ENCODE peak calls at places on chromosomes 6 and 20, in five cellular contexts. One of them, this sample, is unnamed.

GRCh38 chr6:49550413-49551125 is at the start of gene C6orf141:
- DNase-seq in neuronal stem cell: peak; percentile 76
- DNase-seq in H9: peak; percentile 90
- DNase-seq in H1: peak; percentile 81
- DNase-seq in mesenchymal stem cell: peak; percentile 34
- DNase-seq in this sample: peak; percentile 75

GRCh38 chr6:30656513-30656912 is 9.6 kb downstream of the C6orf136 start:
- DNase-seq in neuronal stem cell: no peak
- DNase-seq in H9: no peak
- DNase-seq in H1: no peak
- DNase-seq in mesenchymal stem cell: no peak
- DNase-seq in this sample: no peak

GRCh38 chr20:43941476-43942212 is 27.0 kb downstream of the TOX2 start:
- DNase-seq in neuronal stem cell: no peak
- DNase-seq in H9: no peak
- DNase-seq in H1: no peak
- DNase-seq in mesenchymal stem cell: no peak
- DNase-seq in this sample: no peak

GRCh38 chr6:140445474-140446004 is 1071.1 kb upstream of the CITED2 start:
- DNase-seq in neuronal stem cell: no peak
- DNase-seq in H9: no peak
- DNase-seq in H1: no peak
- DNase-seq in mesenchymal stem cell: no peak
- DNase-seq in this sample: peak; percentile 16

GRCh38 chr6:21003780-21004541 is 469.7 kb downstream of the CDKAL1 start:
- DNase-seq in neuronal stem cell: no peak
- DNase-seq in H9: no peak
- DNase-seq in H1: no peak
- DNase-seq in mesenchymal stem cell: no peak
- DNase-seq in this sample: peak; percentile 14

GRCh38 chr6:158666637-158667359 is 16.9 kb downstream of the SYTL3 start:
- DNase-seq in neuronal stem cell: no peak
- DNase-seq in H9: no peak
- DNase-seq in H1: no peak
- DNase-seq in mesenchymal stem cell: peak; percentile 88
- DNase-seq in this sample: peak; percentile 89

GRCh38 chr6:125913864-125914351 is 42.7 kb upstream of the HINT3 start:
- DNase-seq in neuronal stem cell: no peak
- DNase-seq in H9: no peak
- DNase-seq in H1: no peak
- DNase-seq in mesenchymal stem cell: peak; percentile 98
- DNase-seq in this sample: no peak

GRCh38 chr6:106128981-106129761 is 43.0 kb downstream of the PRDM1 start:
- DNase-seq in neuronal stem cell: no peak
- DNase-seq in H9: no peak
- DNase-seq in H1: no peak
- DNase-seq in mesenchymal stem cell: peak; percentile 80
- DNase-seq in this sample: peak; percentile 80

GRCh38 chr6:169008641-169009040 is 245.0 kb downstream of the THBS2 start:
- DNase-seq in neuronal stem cell: no peak
- DNase-seq in H9: no peak
- DNase-seq in H1: no peak
- DNase-seq in mesenchymal stem cell: no peak
- DNase-seq in this sample: no peak
- H2BK5ac ChIP-seq in neuronal stem cell: no peak overlapping the region
- H2BK5ac ChIP-seq in H9: no peak overlapping the region
- H2BK5ac ChIP-seq in H1: no peak overlapping the region
- H2BK5ac ChIP-seq in mesenchymal stem cell: no peak overlapping the region
- H2BK5ac ChIP-seq in this sample: no peak overlapping the region

GRCh38 chr6:42304313-42304712 is 86.7 kb upstream of the MRPS10 start:
- DNase-seq in neuronal stem cell: no peak
- DNase-seq in H9: no peak
- DNase-seq in H1: no peak
- DNase-seq in mesenchymal stem cell: peak; percentile 66
- DNase-seq in this sample: no peak
- H3K4ac ChIP-seq in neuronal stem cell: no peak overlapping the region
- H3K4ac ChIP-seq in H9: no peak overlapping the region
- H3K4ac ChIP-seq in H1: no peak overlapping the region
- H3K4ac ChIP-seq in mesenchymal stem cell: no peak overlapping the region
- H3K4ac ChIP-seq in this sample: no peak overlapping the region

GRCh38 chr6:134289204-134289575 is 28.7 kb downstream of the SGK1 start:
- DNase-seq in neuronal stem cell: no peak
- DNase-seq in H9: no peak
- DNase-seq in H1: no peak
- DNase-seq in mesenchymal stem cell: no peak
- DNase-seq in this sample: no peak
- H2BK12ac ChIP-seq in neuronal stem cell: no peak overlapping the region
- H2BK12ac ChIP-seq in H9: no peak overlapping the region
- H2BK12ac ChIP-seq in H1: no peak overlapping the region
- H2BK12ac ChIP-seq in mesenchymal stem cell: no peak overlapping the region
- H2BK12ac ChIP-seq in this sample: no peak overlapping the region

GRCh38 chr6:128127650-128128049 is 226.8 kb upstream of the THEMIS start:
- DNase-seq in neuronal stem cell: no peak
- DNase-seq in H9: no peak
- DNase-seq in H1: no peak
- DNase-seq in mesenchymal stem cell: no peak
- DNase-seq in this sample: no peak
- H2BK5ac ChIP-seq in neuronal stem cell: no peak overlapping the region
- H2BK5ac ChIP-seq in H9: no peak overlapping the region
- H2BK5ac ChIP-seq in H1: no peak overlapping the region
- H2BK5ac ChIP-seq in mesenchymal stem cell: no peak overlapping the region
- H2BK5ac ChIP-seq in this sample: no peak overlapping the region

GRCh38 chr6:36670271-36670670 is 8.2 kb upstream of the CDKN1A start:
- DNase-seq in neuronal stem cell: no peak
- DNase-seq in H9: no peak
- DNase-seq in H1: no peak
- DNase-seq in mesenchymal stem cell: no peak
- DNase-seq in this sample: no peak

GRCh38 chr6:36674942-36675341 is 3.6 kb upstream of the CDKN1A start:
- DNase-seq in neuronal stem cell: no peak
- DNase-seq in H9: no peak
- DNase-seq in H1: no peak
- DNase-seq in mesenchymal stem cell: peak; percentile 14
- DNase-seq in this sample: no peak

GRCh38 chr6:36673882-36674281 is 4.6 kb upstream of the CDKN1A start:
- DNase-seq in neuronal stem cell: no peak
- DNase-seq in H9: no peak
- DNase-seq in H1: no peak
- DNase-seq in mesenchymal stem cell: no peak
- DNase-seq in this sample: no peak

GRCh38 chr6:36668601-36669390 is 9.7 kb upstream of the CDKN1A start:
- DNase-seq in neuronal stem cell: no peak
- DNase-seq in H9: no peak
- DNase-seq in H1: no peak
- DNase-seq in mesenchymal stem cell: no peak
- DNase-seq in this sample: no peak

GRCh38 chr6:36671687-36672375 is 6.7 kb upstream of the CDKN1A start:
- DNase-seq in neuronal stem cell: no peak
- DNase-seq in H9: no peak
- DNase-seq in H1: no peak
- DNase-seq in mesenchymal stem cell: no peak
- DNase-seq in this sample: no peak
- H3K4ac ChIP-seq in neuronal stem cell: no peak overlapping the region
- H3K4ac ChIP-seq in H9: no peak overlapping the region
- H3K4ac ChIP-seq in H1: no peak overlapping the region
- H3K4ac ChIP-seq in mesenchymal stem cell: no peak overlapping the region
- H3K4ac ChIP-seq in this sample: no peak overlapping the region

GRCh38 chr6:16624631-16625299 is 136.5 kb downstream of the ATXN1 start:
- DNase-seq in neuronal stem cell: no peak
- DNase-seq in H9: no peak
- DNase-seq in H1: no peak
- DNase-seq in mesenchymal stem cell: no peak
- DNase-seq in this sample: peak; percentile 42

GRCh38 chr6:16623029-16623653 is 138.1 kb downstream of the ATXN1 start:
- DNase-seq in neuronal stem cell: no peak
- DNase-seq in H9: no peak
- DNase-seq in H1: no peak
- DNase-seq in mesenchymal stem cell: peak; percentile 11
- DNase-seq in this sample: no peak

GRCh38 chr6:16622193-16622592 is 139.1 kb downstream of the ATXN1 start:
- DNase-seq in neuronal stem cell: no peak
- DNase-seq in H9: no peak
- DNase-seq in H1: no peak
- DNase-seq in mesenchymal stem cell: no peak
- DNase-seq in this sample: no peak

GRCh38 chr6:16625319-16626240 is 135.7 kb downstream of the ATXN1 start:
- DNase-seq in neuronal stem cell: no peak
- DNase-seq in H9: no peak
- DNase-seq in H1: no peak
- DNase-seq in mesenchymal stem cell: peak; percentile 11
- DNase-seq in this sample: no peak

GRCh38 chr6:16623733-16624132 is 137.5 kb downstream of the ATXN1 start:
- DNase-seq in neuronal stem cell: no peak
- DNase-seq in H9: no peak
- DNase-seq in H1: no peak
- DNase-seq in mesenchymal stem cell: no peak
- DNase-seq in this sample: no peak
- H2BK12ac ChIP-seq in neuronal stem cell: no peak overlapping the region
- H2BK12ac ChIP-seq in H9: no peak overlapping the region
- H2BK12ac ChIP-seq in H1: no peak overlapping the region
- H2BK12ac ChIP-seq in mesenchymal stem cell: no peak overlapping the region
- H2BK12ac ChIP-seq in this sample: no peak overlapping the region

DNA sequence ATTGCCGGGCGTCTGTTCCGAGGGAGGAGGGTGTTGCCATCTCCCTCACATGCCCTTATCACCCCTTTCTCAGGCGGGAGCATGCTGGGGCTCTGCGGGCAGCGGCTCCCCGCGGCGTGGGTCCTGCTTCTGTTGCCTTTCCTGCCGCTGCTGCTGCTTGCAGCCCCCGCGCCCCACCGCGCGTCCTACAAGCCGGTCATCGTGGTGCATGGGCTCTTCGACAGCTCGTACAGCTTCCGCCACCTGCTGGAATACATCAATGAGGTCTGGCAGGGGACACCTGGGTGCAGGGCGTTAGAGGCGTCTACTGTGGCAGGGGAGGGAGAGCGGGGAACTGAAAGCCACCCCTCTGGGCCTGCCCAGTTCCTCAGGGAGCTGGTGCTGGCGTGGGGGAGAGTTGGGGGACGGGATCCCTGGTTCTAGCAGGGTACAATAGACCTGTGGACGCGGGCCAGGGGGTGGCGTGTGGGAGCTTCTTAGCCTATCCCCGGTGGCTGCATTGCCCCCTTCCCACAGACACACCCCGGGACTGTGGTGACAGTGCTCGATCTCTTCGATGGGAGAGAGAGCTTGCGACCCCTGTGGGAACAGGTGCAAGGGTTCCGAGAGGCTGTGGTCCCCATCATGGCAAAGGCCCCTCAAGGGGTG is 697 bp downstream of the PPT2 start:
- DNase-seq in neuronal stem cell: no peak
- DNase-seq in H9: peak; percentile 82
- DNase-seq in H1: peak; percentile 71
- DNase-seq in mesenchymal stem cell: peak; percentile 84
- DNase-seq in this sample: peak; percentile 41
- H2BK5ac ChIP-seq in neuronal stem cell: peak overlapping the region; percentile 90
- H2BK5ac ChIP-seq in H9: no peak overlapping the region
- H2BK5ac ChIP-seq in H1: peak overlapping the region; percentile 87
- H2BK5ac ChIP-seq in mesenchymal stem cell: no peak overlapping the region
- H2BK5ac ChIP-seq in this sample: no peak overlapping the region

DNA sequence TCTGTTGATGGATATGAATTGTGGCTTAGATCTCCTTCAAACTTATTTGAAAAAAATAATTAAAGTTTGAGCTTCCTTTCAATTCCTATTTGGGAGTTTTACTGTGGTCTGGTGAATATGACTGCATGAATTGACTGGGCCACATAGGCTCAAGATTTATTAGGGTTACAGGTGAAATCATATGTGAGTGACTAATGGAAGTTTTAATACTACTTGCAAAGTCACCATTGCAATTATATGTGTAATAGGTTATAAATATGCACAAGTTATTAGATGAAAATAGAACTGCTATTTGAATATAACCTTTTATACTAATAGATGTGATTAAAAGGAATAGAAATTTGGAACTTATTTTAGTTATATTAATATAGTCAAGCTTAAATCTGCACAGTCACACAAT is 712.1 kb upstream of the MMS22L start:
- DNase-seq in neuronal stem cell: no peak
- DNase-seq in H9: no peak
- DNase-seq in H1: no peak
- DNase-seq in mesenchymal stem cell: no peak
- DNase-seq in this sample: no peak
- H3K4ac ChIP-seq in neuronal stem cell: no peak overlapping the region
- H3K4ac ChIP-seq in H9: no peak overlapping the region
- H3K4ac ChIP-seq in H1: no peak overlapping the region
- H3K4ac ChIP-seq in mesenchymal stem cell: no peak overlapping the region
- H3K4ac ChIP-seq in this sample: no peak overlapping the region

DNA sequence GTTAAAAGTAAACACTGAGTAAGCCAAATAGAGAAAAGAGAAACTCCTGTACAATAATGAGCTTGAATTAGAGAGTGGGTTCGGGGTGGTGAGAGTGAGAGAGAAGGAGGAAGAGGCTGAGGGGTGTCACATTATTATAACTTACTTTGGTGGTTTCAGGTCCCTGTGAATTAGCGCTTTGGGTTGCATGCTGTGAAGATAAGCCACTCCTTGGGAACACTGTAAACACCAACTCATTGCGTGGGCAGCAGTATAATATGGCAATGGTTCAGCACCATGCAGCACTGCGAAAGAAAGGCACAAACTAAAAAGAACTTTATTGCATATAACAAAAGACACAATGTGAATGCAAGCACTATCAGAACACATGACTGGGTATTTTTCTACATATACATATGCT is 26.9 kb downstream of the MAP3K7 start:
- DNase-seq in neuronal stem cell: no peak
- DNase-seq in H9: no peak
- DNase-seq in H1: no peak
- DNase-seq in mesenchymal stem cell: no peak
- DNase-seq in this sample: no peak
- H2BK12ac ChIP-seq in neuronal stem cell: no peak overlapping the region
- H2BK12ac ChIP-seq in H9: no peak overlapping the region
- H2BK12ac ChIP-seq in H1: no peak overlapping the region
- H2BK12ac ChIP-seq in mesenchymal stem cell: no peak overlapping the region
- H2BK12ac ChIP-seq in this sample: no peak overlapping the region